ENCODE peak calls at places on chromosomes 11 and 22, in nine cellular contexts. One of them, this sample, is unnamed.

GRCh38 chr22:35352214-35353111 is 28.4 kb upstream of the HMOX1 start:
- DNase-seq in stomach: peak; percentile 57
- DNase-seq in brain microvascular endothelial cell: no peak
- DNase-seq in fibroblast of mammary gland: peak; percentile 25
- DNase-seq in A549: peak; percentile 50
- DNase-seq in NB4: peak; percentile 46
- DNase-seq in pancreas: no peak
- DNase-seq in endodermal cell: peak; percentile 89
- DNase-seq in GM10248: peak; percentile 59
- DNase-seq in this sample: peak; percentile 89

GRCh38 chr11:43504316-43504950 is 145.7 kb downstream of the TTC17 start:
- DNase-seq in pancreas: no peak
- DNase-seq in NB4: peak; percentile 23
- DNase-seq in stomach: no peak
- DNase-seq in fibroblast of mammary gland: peak; percentile 35
- DNase-seq in brain microvascular endothelial cell: peak; percentile 7
- DNase-seq in endodermal cell: peak; percentile 77
- DNase-seq in A549: peak; percentile 39
- DNase-seq in GM10248: peak; percentile 51
- DNase-seq in this sample: peak; percentile 11

GRCh38 chr22:22576244-22576988 is 17.4 kb upstream of the PRAME start:
- DNase-seq in fibroblast of mammary gland: peak; percentile 44
- DNase-seq in NB4: peak; percentile 55
- DNase-seq in endodermal cell: peak; percentile 94
- DNase-seq in pancreas: peak; percentile 71
- DNase-seq in brain microvascular endothelial cell: peak; percentile 45
- DNase-seq in A549: peak; percentile 55
- DNase-seq in stomach: peak; percentile 49
- DNase-seq in GM10248: peak; percentile 61
- DNase-seq in this sample: peak; percentile 51

GRCh38 chr11:27977031-27977430 is 130.9 kb downstream of the KIF18A start:
- DNase-seq in NB4: no peak
- DNase-seq in GM10248: no peak
- DNase-seq in endodermal cell: no peak
- DNase-seq in pancreas: no peak
- DNase-seq in A549: peak; percentile 10
- DNase-seq in fibroblast of mammary gland: peak; percentile 33
- DNase-seq in stomach: no peak
- DNase-seq in brain microvascular endothelial cell: peak; percentile 30
- DNase-seq in this sample: no peak

GRCh38 chr11:121800704-121801516 is 315.1 kb downstream of the BLID start:
- DNase-seq in stomach: no peak
- DNase-seq in endodermal cell: peak; percentile 94
- DNase-seq in GM10248: no peak
- DNase-seq in brain microvascular endothelial cell: no peak
- DNase-seq in fibroblast of mammary gland: no peak
- DNase-seq in A549: no peak
- DNase-seq in NB4: no peak
- DNase-seq in pancreas: no peak
- DNase-seq in this sample: no peak

GRCh38 chr11:67277231-67277961 is 11.1 kb downstream of the GRK2 start:
- DNase-seq in brain microvascular endothelial cell: no peak
- DNase-seq in fibroblast of mammary gland: peak; percentile 65
- DNase-seq in A549: no peak
- DNase-seq in stomach: peak; percentile 91
- DNase-seq in pancreas: peak; percentile 76
- DNase-seq in GM10248: peak; percentile 93
- DNase-seq in NB4: peak; percentile 100
- DNase-seq in endodermal cell: peak; percentile 89
- DNase-seq in this sample: peak; percentile 96

GRCh38 chr11:79369094-79369493 is 71.7 kb downstream of the TENM4 start:
- DNase-seq in endodermal cell: no peak
- DNase-seq in A549: no peak
- DNase-seq in NB4: no peak
- DNase-seq in fibroblast of mammary gland: no peak
- DNase-seq in brain microvascular endothelial cell: no peak
- DNase-seq in GM10248: no peak
- DNase-seq in stomach: no peak
- DNase-seq in pancreas: no peak
- DNase-seq in this sample: no peak

GRCh38 chr11:81444306-81444705 is 1289.4 kb downstream of the FAM181B start:
- DNase-seq in GM10248: no peak
- DNase-seq in endodermal cell: peak; percentile 46
- DNase-seq in NB4: no peak
- DNase-seq in brain microvascular endothelial cell: no peak
- DNase-seq in stomach: no peak
- DNase-seq in pancreas: no peak
- DNase-seq in fibroblast of mammary gland: no peak
- DNase-seq in A549: no peak
- DNase-seq in this sample: no peak

GRCh38 chr11:10295056-10295901 is 1.3 kb upstream of the SBF2 start:
- DNase-seq in A549: no peak
- DNase-seq in pancreas: no peak
- DNase-seq in NB4: peak; percentile 55
- DNase-seq in brain microvascular endothelial cell: no peak
- DNase-seq in fibroblast of mammary gland: no peak
- DNase-seq in GM10248: no peak
- DNase-seq in endodermal cell: no peak
- DNase-seq in stomach: no peak
- DNase-seq in this sample: no peak

GRCh38 chr11:44823006-44823405 is 96.2 kb downstream of the TSPAN18 start:
- DNase-seq in stomach: no peak
- DNase-seq in endodermal cell: peak; percentile 90
- DNase-seq in A549: peak; percentile 28
- DNase-seq in pancreas: no peak
- DNase-seq in fibroblast of mammary gland: peak; percentile 4
- DNase-seq in brain microvascular endothelial cell: no peak
- DNase-seq in NB4: no peak
- DNase-seq in GM10248: no peak
- DNase-seq in this sample: peak; percentile 31
- TF ChIP-seq CTCF in stomach: no peak
- TF ChIP-seq CTCF in endodermal cell: peak; percentile 76
- TF ChIP-seq CTCF in A549: no peak
- TF ChIP-seq CTCF in pancreas: no peak
- TF ChIP-seq CTCF in fibroblast of mammary gland: peak; percentile 29
- TF ChIP-seq CTCF in brain microvascular endothelial cell: peak; percentile 55
- TF ChIP-seq CTCF in NB4: peak; percentile 27
- TF ChIP-seq CTCF in GM10248: peak; percentile 16
- TF ChIP-seq CTCF in this sample: no peak

GRCh38 chr22:20744456-20744855 is 29.5 kb upstream of the SERPIND1 start:
- DNase-seq in endodermal cell: no peak
- DNase-seq in stomach: no peak
- DNase-seq in pancreas: no peak
- DNase-seq in GM10248: no peak
- DNase-seq in brain microvascular endothelial cell: no peak
- DNase-seq in NB4: no peak
- DNase-seq in fibroblast of mammary gland: no peak
- DNase-seq in A549: no peak
- DNase-seq in this sample: no peak

GRCh38 chr22:20742764-20743163 is 31.1 kb upstream of the SERPIND1 start:
- DNase-seq in A549: no peak
- DNase-seq in stomach: no peak
- DNase-seq in endodermal cell: no peak
- DNase-seq in brain microvascular endothelial cell: no peak
- DNase-seq in fibroblast of mammary gland: no peak
- DNase-seq in NB4: no peak
- DNase-seq in GM10248: no peak
- DNase-seq in pancreas: no peak
- DNase-seq in this sample: no peak

GRCh38 chr22:20741008-20741633 is 32.8 kb upstream of the SERPIND1 start:
- DNase-seq in NB4: no peak
- DNase-seq in brain microvascular endothelial cell: no peak
- DNase-seq in pancreas: no peak
- DNase-seq in A549: no peak
- DNase-seq in GM10248: no peak
- DNase-seq in stomach: no peak
- DNase-seq in endodermal cell: no peak
- DNase-seq in fibroblast of mammary gland: no peak
- DNase-seq in this sample: no peak

GRCh38 chr22:20740222-20740951 is 33.5 kb upstream of the SERPIND1 start:
- DNase-seq in A549: no peak
- DNase-seq in fibroblast of mammary gland: peak; percentile 7
- DNase-seq in NB4: no peak
- DNase-seq in GM10248: no peak
- DNase-seq in brain microvascular endothelial cell: peak; percentile 7
- DNase-seq in endodermal cell: no peak
- DNase-seq in pancreas: no peak
- DNase-seq in stomach: no peak
- DNase-seq in this sample: no peak

GRCh38 chr22:20741634-20742581 is 32.0 kb upstream of the SERPIND1 start:
- DNase-seq in stomach: no peak
- DNase-seq in endodermal cell: peak; percentile 73
- DNase-seq in fibroblast of mammary gland: peak; percentile 27
- DNase-seq in NB4: peak; percentile 23
- DNase-seq in pancreas: no peak
- DNase-seq in GM10248: peak; percentile 62
- DNase-seq in brain microvascular endothelial cell: peak; percentile 11
- DNase-seq in A549: peak; percentile 18
- DNase-seq in this sample: peak; percentile 67
- TF ChIP-seq CTCF in stomach: no peak
- TF ChIP-seq CTCF in endodermal cell: peak; percentile 84
- TF ChIP-seq CTCF in fibroblast of mammary gland: peak; percentile 71
- TF ChIP-seq CTCF in NB4: peak; percentile 47
- TF ChIP-seq CTCF in pancreas: peak; percentile 61
- TF ChIP-seq CTCF in GM10248: peak; percentile 31
- TF ChIP-seq CTCF in brain microvascular endothelial cell: peak; percentile 76
- TF ChIP-seq CTCF in A549: peak; percentile 31
- TF ChIP-seq CTCF in this sample: peak; percentile 88

GRCh38 chr11:26715133-26715532 is 6.7 kb downstream of the SLC5A12 start:
- DNase-seq in GM10248: no peak
- DNase-seq in pancreas: no peak
- DNase-seq in fibroblast of mammary gland: no peak
- DNase-seq in stomach: no peak
- DNase-seq in NB4: no peak
- DNase-seq in A549: no peak
- DNase-seq in endodermal cell: no peak
- DNase-seq in brain microvascular endothelial cell: no peak
- DNase-seq in this sample: no peak

GRCh38 chr11:26717761-26718160 is 4.1 kb downstream of the SLC5A12 start:
- DNase-seq in GM10248: no peak
- DNase-seq in endodermal cell: no peak
- DNase-seq in stomach: no peak
- DNase-seq in NB4: no peak
- DNase-seq in A549: no peak
- DNase-seq in brain microvascular endothelial cell: no peak
- DNase-seq in fibroblast of mammary gland: no peak
- DNase-seq in pancreas: no peak
- DNase-seq in this sample: no peak

GRCh38 chr11:26720003-26720402 is 1.9 kb downstream of the SLC5A12 start:
- DNase-seq in NB4: no peak
- DNase-seq in endodermal cell: no peak
- DNase-seq in brain microvascular endothelial cell: no peak
- DNase-seq in fibroblast of mammary gland: no peak
- DNase-seq in GM10248: no peak
- DNase-seq in pancreas: no peak
- DNase-seq in stomach: no peak
- DNase-seq in A549: no peak
- DNase-seq in this sample: no peak

GRCh38 chr11:26721967-26722366 is at the start of gene SLC5A12:
- DNase-seq in A549: no peak
- DNase-seq in fibroblast of mammary gland: no peak
- DNase-seq in GM10248: no peak
- DNase-seq in endodermal cell: no peak
- DNase-seq in pancreas: no peak
- DNase-seq in brain microvascular endothelial cell: no peak
- DNase-seq in stomach: no peak
- DNase-seq in NB4: no peak
- DNase-seq in this sample: no peak

DNA sequence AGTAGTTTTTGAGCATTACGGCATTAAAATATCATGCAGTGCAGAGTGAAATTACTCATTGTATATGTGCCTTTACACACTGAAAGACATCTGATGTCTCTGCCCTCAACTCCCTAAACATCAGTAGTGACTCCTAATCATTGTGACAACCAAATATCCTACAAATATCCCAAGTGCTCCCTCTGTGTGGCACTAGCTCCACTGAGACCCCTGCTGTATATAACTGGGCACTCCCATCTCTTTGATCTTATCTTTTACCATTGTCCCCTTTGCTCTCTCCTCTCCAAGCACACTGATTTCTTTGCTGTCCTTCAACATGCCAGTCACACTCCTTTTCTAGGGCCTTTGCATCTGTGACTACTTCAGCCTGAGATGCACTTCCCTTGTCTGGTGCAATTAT is 2.6 kb downstream of the SLC5A12 start:
- DNase-seq in pancreas: no peak
- DNase-seq in brain microvascular endothelial cell: no peak
- DNase-seq in endodermal cell: no peak
- DNase-seq in NB4: no peak
- DNase-seq in A549: no peak
- DNase-seq in stomach: no peak
- DNase-seq in GM10248: no peak
- DNase-seq in fibroblast of mammary gland: no peak
- DNase-seq in this sample: no peak
- TF ChIP-seq CTCF in pancreas: no peak
- TF ChIP-seq CTCF in brain microvascular endothelial cell: no peak
- TF ChIP-seq CTCF in endodermal cell: peak; percentile 50
- TF ChIP-seq CTCF in NB4: no peak
- TF ChIP-seq CTCF in A549: no peak
- TF ChIP-seq CTCF in stomach: no peak
- TF ChIP-seq CTCF in GM10248: no peak
- TF ChIP-seq CTCF in fibroblast of mammary gland: no peak
- TF ChIP-seq CTCF in this sample: no peak

DNA sequence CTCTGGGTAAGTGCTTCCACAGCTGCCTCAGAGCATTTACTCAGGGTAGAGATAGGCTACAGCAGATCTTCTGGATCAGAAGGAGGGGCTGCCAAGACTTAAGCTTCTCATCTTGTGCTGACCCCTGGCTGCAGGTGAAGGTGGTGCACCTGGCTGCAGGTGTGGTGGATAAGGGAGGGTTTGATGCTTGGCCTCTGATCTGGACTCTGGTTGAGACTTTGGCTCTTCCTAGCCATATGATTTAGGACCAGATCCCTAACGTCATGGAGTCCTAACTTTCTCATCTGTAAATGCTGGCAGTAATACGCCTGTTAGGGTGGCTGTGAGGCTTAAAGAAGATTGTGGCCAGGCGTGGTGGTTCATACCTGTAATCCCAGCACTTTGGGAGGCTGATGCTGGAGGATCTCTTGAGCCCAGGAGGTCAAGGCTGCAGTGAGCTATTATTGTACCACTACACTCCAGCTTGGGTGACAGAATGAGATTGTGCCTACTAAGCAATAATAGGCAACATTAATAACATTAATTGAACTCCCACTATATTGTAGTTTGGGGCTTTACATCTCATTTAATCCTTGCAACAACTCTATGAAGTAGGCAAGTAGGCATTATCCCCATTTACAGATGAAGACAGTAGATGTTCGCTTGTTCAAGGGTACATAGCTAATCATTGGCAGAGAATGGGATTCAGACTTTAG is 10.7 kb downstream of the DTX4 start:
- DNase-seq in A549: peak; percentile 23
- DNase-seq in stomach: peak; percentile 44
- DNase-seq in NB4: no peak
- DNase-seq in fibroblast of mammary gland: no peak
- DNase-seq in pancreas: no peak
- DNase-seq in endodermal cell: peak; percentile 93
- DNase-seq in GM10248: peak; percentile 48
- DNase-seq in brain microvascular endothelial cell: no peak
- DNase-seq in this sample: peak; percentile 45
- TF ChIP-seq CTCF in A549: no peak
- TF ChIP-seq CTCF in stomach: peak; percentile 13
- TF ChIP-seq CTCF in NB4: peak; percentile 20
- TF ChIP-seq CTCF in fibroblast of mammary gland: peak; percentile 8
- TF ChIP-seq CTCF in pancreas: peak; percentile 35
- TF ChIP-seq CTCF in endodermal cell: peak; percentile 90
- TF ChIP-seq CTCF in GM10248: peak; percentile 44
- TF ChIP-seq CTCF in brain microvascular endothelial cell: peak; percentile 34
- TF ChIP-seq CTCF in this sample: peak; percentile 30

This sample was measured in activated CD8-positive, alpha-beta T cell treated with anti-CD3 and anti-CD28 coated beads for 36 hours.